ENCODE peak calls at places on chromosomes 6 and 20, in ten cellular contexts. C is mucosa of descending colon; H is AG09309; N is CD8-positive, alpha-beta T cell; X is prostate gland; T is cardiac muscle cell; Y is cardiac fibroblast; V is right atrium auricular region; J is fibroblast of pulmonary artery; E is psoas muscle. D is an unnamed sample.

GRCh38 chr20:41367393-41367695 is 726 bp upstream of the EMILIN3 start:
- DNase-seq in X (no peak), V (no peak), T (no peak), J (no peak), Y (no peak), H (no peak), C (no peak), E (no peak), N (no peak), D (no peak)

GRCh38 chr6:81987293-81987692 is 234.8 kb upstream of the TENT5A start:
- DNase-seq in H (no peak), X (no peak), C (no peak), E (no peak), J (peak), N (no peak), Y (peak), T (no peak), V (no peak), D (no peak)

GRCh38 chr6:44833248-44833647 is 445.7 kb downstream of the CDC5L start:
- DNase-seq in H (no peak), J (no peak), N (no peak), X (no peak), T (no peak), Y (no peak), C (no peak), E (no peak), V (no peak), D (no peak)

GRCh38 chr20:48107560-48107959 is 322.3 kb upstream of the SULF2 start:
- DNase-seq in H (peak), N (no peak), C (no peak), X (no peak), E (no peak), J (peak), V (no peak), Y (peak), T (peak), D (no peak)

GRCh38 chr6:41682056-41682477 is 43.8 kb downstream of the MDFI start:
- DNase-seq in V (peak), C (peak), E (peak), T (peak), H (peak), N (peak), Y (peak), X (peak), J (peak), D (peak)

GRCh38 chr6:153059757-153060156 is 57.2 kb upstream of the MTRF1L start:
- DNase-seq in V (no peak), Y (no peak), C (no peak), J (no peak), H (no peak), E (no peak), N (no peak), X (no peak), T (no peak), D (no peak)

GRCh38 chr20:57601211-57601570 is 19.0 kb downstream of the ZBP1 start:
- DNase-seq in C (peak), N (no peak), H (no peak), E (peak), X (no peak), Y (no peak), T (no peak), J (no peak), V (no peak), D (no peak)

GRCh38 chr6:111759836-111760785 is 113.1 kb downstream of the FYN start:
- DNase-seq in N (peak), T (peak), X (no peak), V (no peak), H (peak), E (no peak), J (peak), C (no peak), Y (peak), D (no peak)

GRCh38 chr6:163415176-163415619 is 680 bp downstream of the QKI start:
- DNase-seq in X (no peak), J (no peak), E (peak), T (no peak), N (peak), V (no peak), H (no peak), Y (no peak), C (peak), D (no peak)

GRCh38 chr6:6984585-6985366 is 123.0 kb upstream of the RREB1 start:
- DNase-seq in N (no peak), C (peak), J (no peak), V (no peak), E (no peak), Y (no peak), T (no peak), H (no peak), X (no peak), D (no peak)

GRCh38 chr6:106979435-106979884 is 4.9 kb upstream of the CD24 start:
- DNase-seq in J (peak), E (peak), T (peak), V (peak), X (peak), C (peak), Y (peak), H (peak), N (peak), D (peak)

GRCh38 chr6:83368582-83368981 is 62.3 kb downstream of the ME1 start:
- DNase-seq in T (no peak), Y (no peak), C (no peak), J (no peak), V (no peak), N (no peak), X (no peak), H (no peak), E (no peak), D (no peak)

GRCh38 chr6:157840776-157841175 is 17.7 kb downstream of the SNX9 start:
- DNase-seq in E (no peak), H (no peak), N (no peak), T (peak), Y (peak), V (no peak), X (no peak), C (no peak), J (peak), D (no peak)

GRCh38 chr6:132270745-132271414 is 130.4 kb downstream of the MOXD1 start:
- DNase-seq in N (no peak), J (no peak), V (no peak), C (no peak), H (no peak), E (no peak), X (peak), Y (no peak), T (no peak), D (peak)

GRCh38 chr20:41222703-41223102 is 85.4 kb downstream of the PLCG1 start:
- DNase-seq in X (no peak), H (no peak), C (no peak), E (no peak), Y (no peak), T (peak), V (no peak), J (peak), N (no peak), D (no peak)

GRCh38 chr6:149938571-149939462 is 3.0 kb upstream of the ULBP2 start:
- DNase-seq in J (no peak), H (no peak), E (no peak), X (no peak), Y (no peak), N (no peak), V (peak), C (no peak), T (no peak), D (no peak)

DNA sequence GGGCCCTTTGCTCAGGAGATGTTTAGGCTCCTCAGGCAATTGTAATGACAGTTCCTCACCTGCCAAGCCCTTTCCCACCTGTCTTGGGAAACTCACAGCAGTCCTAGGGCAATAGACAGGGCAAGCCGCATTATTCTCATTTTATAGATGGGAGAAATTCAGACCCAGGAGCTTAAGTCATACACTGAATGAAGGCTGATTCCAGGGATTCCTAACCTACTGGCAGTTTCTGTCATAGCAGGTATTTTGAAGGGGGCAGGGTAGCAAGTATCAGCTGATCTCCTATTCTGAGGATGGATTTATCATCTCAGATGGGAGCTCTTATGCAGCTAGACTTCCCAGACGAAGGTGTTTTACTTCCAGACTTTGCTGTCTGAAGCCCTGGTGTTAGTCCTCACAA is 61.4 kb upstream of the MYL9 start:
- DNase-seq in H (no peak), N (no peak), X (no peak), V (no peak), E (no peak), Y (no peak), J (no peak), T (no peak), C (no peak), D (no peak)
- TF ChIP-seq CTCF in H (no peak), N (no peak), X (no peak), V (no peak), E (no peak), Y (no peak), J (no peak), T (no peak), C (no peak), D (no peak)

GRCh38 chr20:62815066-62815991 is 1.5 kb upstream of the COL9A3 start:
- DNase-seq in J (peak), C (no peak), X (no peak), Y (peak), H (no peak), V (no peak), E (no peak), N (no peak), T (peak), D (no peak)
- H3K4me3 ChIP-seq in J (no peak), C (no peak), X (no peak), Y (no peak), H (no peak), V (no peak), E (no peak), N (no peak), T (no peak), D (no peak)

DNA sequence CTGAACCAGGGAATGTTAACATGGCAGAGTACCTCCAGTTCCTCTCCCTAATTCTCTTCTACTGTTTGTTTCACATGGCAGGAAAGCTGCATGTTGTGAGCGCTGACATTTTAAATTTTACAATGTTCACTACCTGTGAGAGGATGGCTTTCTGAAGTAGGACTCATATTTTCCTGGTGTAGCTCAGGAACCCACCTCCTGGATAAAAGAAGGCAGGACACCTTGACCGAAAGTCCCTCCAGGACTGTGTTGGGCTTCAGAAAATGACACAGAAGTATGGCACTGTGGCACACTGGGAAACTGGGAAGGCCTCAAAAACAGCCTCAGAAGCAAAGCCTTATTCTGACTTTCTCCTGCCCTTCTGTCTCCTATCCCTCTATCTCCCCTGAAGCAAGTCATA is 33.3 kb downstream of the PTPRK start:
- DNase-seq in J (no peak), E (no peak), V (no peak), C (no peak), N (no peak), H (no peak), X (no peak), Y (no peak), T (no peak), D (no peak)
- TF ChIP-seq CTCF in J (peak), E (no peak), V (no peak), C (no peak), N (no peak), H (peak), X (no peak), Y (peak), T (peak), D (peak)

GRCh38 chr6:26324295-26324727 is 40.7 kb upstream of the BTN3A2 start:
- DNase-seq in C (no peak), H (no peak), T (no peak), X (no peak), V (no peak), Y (no peak), E (no peak), N (no peak), J (no peak), D (no peak)

GRCh38 chr6:26323525-26324294 is 41.3 kb upstream of the BTN3A2 start:
- DNase-seq in N (no peak), X (no peak), J (no peak), C (no peak), H (no peak), E (no peak), Y (no peak), V (no peak), T (no peak), D (no peak)

GRCh38 chr6:26319405-26320128 is 45.4 kb upstream of the BTN3A2 start:
- DNase-seq in H (no peak), Y (no peak), N (no peak), E (no peak), C (no peak), T (peak), X (no peak), V (no peak), J (no peak), D (no peak)

GRCh38 chr6:26321005-26321404 is 44.0 kb upstream of the BTN3A2 start:
- DNase-seq in E (no peak), T (no peak), J (no peak), H (no peak), V (no peak), Y (no peak), N (no peak), C (no peak), X (no peak), D (no peak)

DNA sequence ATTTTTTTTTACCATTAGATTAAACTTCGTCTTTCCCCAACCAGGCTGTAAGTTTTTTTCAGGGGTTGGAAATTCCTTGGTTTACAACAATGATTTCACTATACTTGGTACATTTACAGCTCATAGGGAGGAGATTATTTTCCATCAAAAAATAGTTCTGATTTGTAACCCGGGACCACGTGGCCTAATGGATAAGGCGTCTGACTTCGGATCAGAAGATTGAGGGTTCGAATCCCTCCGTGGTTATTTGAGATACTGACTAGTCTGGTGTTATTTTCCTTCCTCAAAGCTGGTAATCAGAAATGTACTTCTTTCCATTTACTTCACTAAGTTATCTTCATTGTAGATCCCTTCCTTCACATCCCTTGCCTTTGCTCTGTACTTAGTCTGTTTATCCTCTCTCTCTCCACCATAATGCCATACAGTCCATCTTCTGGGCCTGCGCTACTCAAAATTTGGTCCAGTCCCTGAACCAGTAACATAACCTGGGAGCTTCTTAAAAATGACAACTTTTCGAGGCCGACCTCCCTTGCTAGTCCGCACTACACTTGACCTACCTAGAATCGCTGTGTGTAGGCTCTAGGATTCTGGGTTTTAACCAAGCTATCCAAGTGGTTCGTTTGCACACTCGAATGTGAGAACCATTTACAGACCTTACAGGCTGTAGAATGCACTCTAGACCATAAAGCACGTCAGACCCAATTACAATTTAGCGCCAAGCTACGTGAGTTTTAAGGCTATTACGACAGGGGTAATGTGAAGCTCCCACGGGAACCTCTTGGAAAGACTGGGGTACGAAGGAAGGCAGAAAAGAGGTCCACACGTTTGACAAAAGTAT is 42.1 kb upstream of the BTN3A2 start:
- DNase-seq in C (no peak), E (no peak), X (no peak), N (peak), H (peak), Y (peak), T (peak), V (no peak), J (peak), D (peak)
- H3K4me3 ChIP-seq in C (no peak), E (peak), X (peak), N (peak), H (peak), Y (peak), T (peak), V (peak), J (peak), D (peak)

DNA sequence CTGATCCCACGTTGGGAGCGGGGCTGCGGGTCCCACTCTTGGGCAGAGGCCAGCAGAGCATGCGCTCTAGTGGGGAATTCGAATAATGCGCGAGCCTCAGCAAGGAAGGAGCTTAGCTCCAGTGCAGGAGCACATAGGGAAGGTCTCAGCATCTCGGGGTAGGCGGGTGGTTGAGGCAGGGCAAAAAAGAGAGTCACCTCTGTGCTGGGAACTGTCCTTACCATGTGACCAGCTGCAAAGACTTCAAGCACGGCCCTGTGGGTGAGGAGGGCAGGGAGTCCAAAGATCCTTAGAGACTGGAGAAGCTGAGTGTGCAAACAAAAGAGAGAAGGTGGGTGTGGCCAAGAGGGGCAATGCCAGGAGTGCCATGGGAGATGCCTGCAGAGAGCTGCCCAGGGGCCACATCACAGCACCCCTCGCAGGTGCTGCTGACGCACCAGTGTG is 79.2 kb upstream of the CD93 start:
- DNase-seq in X (no peak), V (no peak), Y (no peak), N (no peak), J (no peak), H (no peak), E (no peak), T (no peak), C (peak), D (no peak)
- TF ChIP-seq CTCF in X (no peak), V (no peak), Y (no peak), N (no peak), J (no peak), H (no peak), E (no peak), T (peak), C (no peak), D (no peak)

GRCh38 chr6:27851440-27851839 is 60.8 kb downstream of the OR2B2 start:
- DNase-seq in C (no peak), T (no peak), H (no peak), N (no peak), V (no peak), X (no peak), Y (no peak), J (no peak), E (no peak), D (no peak)
- H3K4me3 ChIP-seq in C (no peak), T (no peak), H (no peak), N (no peak), V (no peak), X (no peak), Y (no peak), J (no peak), E (no peak), D (no peak)

D was measured in LNCaP clone FGC.